ENCODE peak calls at places on chromosome 1, in four cellular contexts. One of them, this sample, is unnamed. For H3K4me1, the result is how much of the 10 kb centered on the place peaks cover.

GRCh38 chr1:59967141-59967697 is 40.6 kb upstream of the CYP2J2 start:
- DNase-seq in suprapubic skin: no peak
- DNase-seq in GM23338: no peak
- DNase-seq in stomach: no peak
- DNase-seq in this sample: no peak

GRCh38 chr1:92444351-92444750 is 42.4 kb downstream of the GFI1 start:
- DNase-seq in suprapubic skin: no peak
- DNase-seq in GM23338: no peak
- DNase-seq in stomach: no peak
- DNase-seq in this sample: no peak

GRCh38 chr1:40855513-40855912 is 6.7 kb downstream of the CITED4 start:
- DNase-seq in suprapubic skin: no peak
- DNase-seq in GM23338: peak
- DNase-seq in stomach: no peak
- DNase-seq in this sample: no peak

GRCh38 chr1:64043328-64043727 is 160.1 kb upstream of the UBE2U start:
- DNase-seq in suprapubic skin: no peak
- DNase-seq in GM23338: no peak
- DNase-seq in stomach: no peak
- DNase-seq in this sample: no peak

GRCh38 chr1:165254376-165254775 is 102.1 kb downstream of the LMX1A start:
- DNase-seq in suprapubic skin: no peak
- DNase-seq in GM23338: no peak
- DNase-seq in stomach: no peak
- DNase-seq in this sample: no peak

GRCh38 chr1:108591471-108591870 is 31.6 kb downstream of the EEIG2 start:
- DNase-seq in suprapubic skin: no peak
- DNase-seq in GM23338: no peak
- DNase-seq in stomach: no peak
- DNase-seq in this sample: no peak

GRCh38 chr1:37629726-37630425 is 4.8 kb downstream of the RSPO1 start:
- DNase-seq in suprapubic skin: no peak
- DNase-seq in GM23338: no peak
- DNase-seq in stomach: no peak
- DNase-seq in this sample: no peak

GRCh38 chr1:54884135-54884586 is 2.8 kb downstream of the DHCR24 start:
- DNase-seq in suprapubic skin: no peak
- DNase-seq in GM23338: no peak
- DNase-seq in stomach: no peak
- DNase-seq in this sample: no peak

GRCh38 chr1:203038891-203039608 is 12.8 kb downstream of the PPFIA4 start:
- DNase-seq in suprapubic skin: peak
- DNase-seq in GM23338: peak
- DNase-seq in stomach: peak
- DNase-seq in this sample: peak

GRCh38 chr1:110370827-110371226 is 20.0 kb downstream of the SLC16A4 start:
- DNase-seq in suprapubic skin: no peak
- DNase-seq in GM23338: no peak
- DNase-seq in stomach: no peak
- DNase-seq in this sample: no peak

GRCh38 chr1:157540160-157540748 is 12.1 kb downstream of the FCRL5 start:
- DNase-seq in suprapubic skin: no peak
- DNase-seq in GM23338: peak
- DNase-seq in stomach: no peak
- DNase-seq in this sample: no peak

GRCh38 chr1:61446531-61446991 is 278.4 kb downstream of the TM2D1 start:
- DNase-seq in suprapubic skin: no peak
- DNase-seq in GM23338: no peak
- DNase-seq in stomach: no peak
- DNase-seq in this sample: no peak

GRCh38 chr1:26164036-26164927 is 4.5 kb downstream of the C1orf232 start:
- DNase-seq in suprapubic skin: no peak
- DNase-seq in GM23338: peak
- DNase-seq in stomach: peak
- DNase-seq in this sample: no peak

GRCh38 chr1:89310976-89311375 is 38.3 kb upstream of the GBP5 start:
- DNase-seq in suprapubic skin: no peak
- DNase-seq in GM23338: no peak
- DNase-seq in stomach: no peak
- DNase-seq in this sample: no peak

GRCh38 chr1:180187626-180188025 is 33.0 kb downstream of the QSOX1 start:
- DNase-seq in suprapubic skin: no peak
- DNase-seq in GM23338: no peak
- DNase-seq in stomach: no peak
- DNase-seq in this sample: no peak

GRCh38 chr1:180188103-180188506 is 33.4 kb downstream of the QSOX1 start:
- DNase-seq in suprapubic skin: no peak
- DNase-seq in GM23338: peak
- DNase-seq in stomach: peak
- DNase-seq in this sample: no peak

GRCh38 chr1:180186831-180187230 is 32.2 kb downstream of the QSOX1 start:
- DNase-seq in suprapubic skin: no peak
- DNase-seq in GM23338: no peak
- DNase-seq in stomach: no peak
- DNase-seq in this sample: no peak

GRCh38 chr1:180190091-180190490 is 35.4 kb downstream of the QSOX1 start:
- DNase-seq in suprapubic skin: no peak
- DNase-seq in GM23338: no peak
- DNase-seq in stomach: no peak
- DNase-seq in this sample: no peak

DNA sequence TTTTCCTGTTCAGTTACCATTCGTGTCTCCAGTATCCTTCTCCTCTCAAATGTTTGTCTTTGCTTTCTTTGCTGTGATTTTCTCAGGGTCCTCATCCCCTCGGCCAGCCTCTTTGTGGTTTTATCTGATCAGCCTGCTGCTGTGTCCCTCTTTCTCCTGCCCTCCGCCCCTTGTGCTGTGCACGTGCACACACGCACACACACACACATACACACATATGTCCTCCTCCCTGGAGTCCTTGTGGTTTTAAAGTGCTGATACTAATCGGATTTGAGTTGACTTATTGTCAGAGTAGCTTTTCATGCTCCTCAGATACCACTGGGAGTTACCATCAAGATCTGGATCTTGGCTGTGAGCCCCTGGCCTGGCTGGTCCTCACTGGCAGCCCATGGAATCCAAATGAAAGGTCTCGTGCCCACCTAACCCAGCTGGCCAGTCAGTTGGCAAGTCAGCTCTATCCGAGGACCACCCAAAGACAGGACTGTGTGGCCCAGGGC is 34.1 kb downstream of the QSOX1 start:
- DNase-seq in suprapubic skin: no peak
- DNase-seq in GM23338: no peak
- DNase-seq in stomach: no peak
- DNase-seq in this sample: no peak
- TF ChIP-seq POLR2AphosphoS5 in suprapubic skin: no peak
- TF ChIP-seq POLR2AphosphoS5 in GM23338: no peak
- TF ChIP-seq POLR2AphosphoS5 in stomach: no peak
- TF ChIP-seq POLR2AphosphoS5 in this sample: no peak

DNA sequence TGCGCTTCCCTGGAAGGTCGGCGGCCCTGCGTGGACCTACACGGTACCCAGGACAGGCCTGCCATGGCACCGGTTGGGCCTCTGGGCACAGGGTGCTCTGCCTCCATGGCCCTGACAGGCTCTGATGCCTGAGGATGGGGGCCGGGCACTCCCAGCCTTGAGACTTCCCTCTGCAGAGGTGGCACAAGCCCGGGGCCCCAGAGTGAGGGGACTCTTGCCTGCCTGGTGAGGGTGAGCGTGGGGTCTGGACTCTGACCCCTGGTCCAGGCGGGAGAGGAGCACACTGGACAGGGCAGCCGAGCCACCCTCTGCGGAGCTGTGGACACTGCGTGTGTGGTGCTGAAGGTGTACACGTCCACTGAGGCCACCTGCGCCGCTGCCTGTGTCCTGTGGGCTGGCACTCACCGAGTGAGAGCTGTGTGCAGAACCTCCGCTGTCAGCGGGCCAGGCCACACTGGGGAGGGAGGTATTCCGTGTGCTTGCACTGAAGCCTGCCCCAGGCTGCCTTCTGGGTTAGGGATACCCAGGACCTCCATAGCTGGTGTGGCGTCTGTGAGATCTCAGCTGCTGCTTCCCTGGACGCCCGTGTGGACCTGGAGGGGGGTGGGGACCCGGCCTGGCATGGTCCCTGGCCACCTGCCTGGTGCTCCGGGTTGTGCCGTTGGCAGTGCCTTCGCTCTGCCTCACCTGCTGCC is 10.4 kb downstream of the SKI start:
- DNase-seq in suprapubic skin: no peak
- DNase-seq in GM23338: no peak
- DNase-seq in stomach: peak
- DNase-seq in this sample: no peak
- H3K4me1 ChIP-seq in suprapubic skin: half or more
- H3K4me1 ChIP-seq in GM23338: under half
- H3K4me1 ChIP-seq in stomach: half or more
- H3K4me1 ChIP-seq in this sample: half or more

GRCh38 chr1:230820568-230820967 is 47.8 kb downstream of the C1orf198 start:
- DNase-seq in suprapubic skin: no peak
- DNase-seq in GM23338: no peak
- DNase-seq in stomach: no peak
- DNase-seq in this sample: no peak
- H3K27ac ChIP-seq in suprapubic skin: no peak
- H3K27ac ChIP-seq in GM23338: no peak
- H3K27ac ChIP-seq in stomach: no peak
- H3K27ac ChIP-seq in this sample: no peak

GRCh38 chr1:9730096-9730901 is 78.8 kb downstream of the PIK3CD start:
- DNase-seq in suprapubic skin: no peak
- DNase-seq in GM23338: no peak
- DNase-seq in stomach: no peak
- DNase-seq in this sample: peak
- TF ChIP-seq POLR2AphosphoS5 in suprapubic skin: no peak
- TF ChIP-seq POLR2AphosphoS5 in GM23338: no peak
- TF ChIP-seq POLR2AphosphoS5 in stomach: no peak
- TF ChIP-seq POLR2AphosphoS5 in this sample: no peak

GRCh38 chr1:245853291-245853690 is 653.8 kb downstream of the SMYD3 start:
- DNase-seq in suprapubic skin: no peak
- DNase-seq in GM23338: no peak
- DNase-seq in stomach: no peak
- DNase-seq in this sample: no peak

GRCh38 chr1:245858022-245858421 is 649.1 kb downstream of the SMYD3 start:
- DNase-seq in suprapubic skin: no peak
- DNase-seq in GM23338: no peak
- DNase-seq in stomach: no peak
- DNase-seq in this sample: no peak

GRCh38 chr1:245858683-245859509 is 648.2 kb downstream of the SMYD3 start:
- DNase-seq in suprapubic skin: no peak
- DNase-seq in GM23338: no peak
- DNase-seq in stomach: no peak
- DNase-seq in this sample: no peak

GRCh38 chr1:245856944-245857531 is 650.0 kb downstream of the SMYD3 start:
- DNase-seq in suprapubic skin: no peak
- DNase-seq in GM23338: no peak
- DNase-seq in stomach: no peak
- DNase-seq in this sample: no peak

DNA sequence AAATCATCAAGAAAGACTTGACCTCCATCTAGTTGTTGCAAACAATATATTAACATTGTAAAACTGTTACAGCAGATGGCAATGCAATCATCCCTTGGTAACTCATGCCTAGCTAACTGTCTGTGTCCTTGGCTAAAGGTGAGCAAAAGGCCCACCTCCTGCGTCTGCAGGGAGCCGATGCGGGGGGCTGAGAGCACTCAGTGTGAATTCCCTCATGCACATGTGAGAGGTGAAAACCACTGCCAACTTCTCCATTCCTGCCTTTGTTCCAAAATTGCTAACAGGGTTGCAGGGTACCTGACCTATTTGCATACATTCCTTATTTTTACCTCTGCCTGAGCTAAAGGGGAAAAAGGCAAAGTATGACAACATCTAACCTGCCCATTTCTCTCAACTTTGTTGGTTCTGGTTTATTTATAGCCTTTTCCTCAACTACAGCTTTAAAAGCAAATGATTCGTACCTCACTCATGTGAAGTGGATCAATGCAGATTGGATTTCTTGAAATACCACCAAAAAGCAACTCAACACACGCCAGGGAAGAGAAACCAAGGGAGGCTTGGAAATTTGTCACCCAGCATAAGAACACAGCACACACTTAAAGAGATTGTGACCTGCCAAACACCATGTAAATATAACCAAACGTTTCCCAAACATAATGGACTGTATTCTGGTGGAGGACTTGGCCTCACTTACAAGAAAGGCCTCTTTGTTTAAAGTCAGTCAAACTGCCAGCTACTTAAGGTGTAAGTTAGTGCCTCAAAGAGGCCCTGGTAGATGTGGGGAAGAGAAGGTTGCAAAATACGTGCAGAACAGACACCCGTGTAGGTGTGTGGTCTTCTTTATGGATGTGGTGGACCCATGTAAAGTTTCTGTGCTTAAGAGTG is 651.0 kb downstream of the SMYD3 start:
- DNase-seq in suprapubic skin: no peak
- DNase-seq in GM23338: peak
- DNase-seq in stomach: no peak
- DNase-seq in this sample: no peak
- H3K4me1 ChIP-seq in suprapubic skin: under half
- H3K4me1 ChIP-seq in GM23338: under half
- H3K4me1 ChIP-seq in stomach: under half
- H3K4me1 ChIP-seq in this sample: under half

GRCh38 chr1:93448983-93449805 is 1.3 kb downstream of the FNBP1L start:
- DNase-seq in suprapubic skin: no peak
- DNase-seq in GM23338: peak
- DNase-seq in stomach: peak
- DNase-seq in this sample: no peak

GRCh38 chr1:93448292-93448982 is 519 bp downstream of the FNBP1L start:
- DNase-seq in suprapubic skin: no peak
- DNase-seq in GM23338: peak
- DNase-seq in stomach: peak
- DNase-seq in this sample: peak

GRCh38 chr1:93450331-93450730 is 2.4 kb downstream of the FNBP1L start:
- DNase-seq in suprapubic skin: no peak
- DNase-seq in GM23338: no peak
- DNase-seq in stomach: no peak
- DNase-seq in this sample: no peak

GRCh38 chr1:93446837-93447451 is 974 bp upstream of the FNBP1L start:
- DNase-seq in suprapubic skin: no peak
- DNase-seq in GM23338: peak
- DNase-seq in stomach: peak
- DNase-seq in this sample: peak

GRCh38 chr1:93447481-93448291 is at the start of gene FNBP1L:
- DNase-seq in suprapubic skin: no peak
- DNase-seq in GM23338: peak
- DNase-seq in stomach: peak
- DNase-seq in this sample: peak
- H3K27ac ChIP-seq in suprapubic skin: peak
- H3K27ac ChIP-seq in GM23338: peak
- H3K27ac ChIP-seq in stomach: peak
- H3K27ac ChIP-seq in this sample: peak

GRCh38 chr1:1827089-1827433 is 48.8 kb upstream of the NADK start:
- DNase-seq in suprapubic skin: no peak
- DNase-seq in GM23338: no peak
- DNase-seq in stomach: no peak
- DNase-seq in this sample: no peak
- TF ChIP-seq POLR2AphosphoS5 in suprapubic skin: no peak
- TF ChIP-seq POLR2AphosphoS5 in GM23338: no peak
- TF ChIP-seq POLR2AphosphoS5 in stomach: no peak
- TF ChIP-seq POLR2AphosphoS5 in this sample: no peak

GRCh38 chr1:115330480-115331013 is 7.5 kb downstream of the NGF start:
- DNase-seq in suprapubic skin: no peak
- DNase-seq in GM23338: no peak
- DNase-seq in stomach: no peak
- DNase-seq in this sample: no peak
- H3K4me1 ChIP-seq in suprapubic skin: under half
- H3K4me1 ChIP-seq in GM23338: under half
- H3K4me1 ChIP-seq in stomach: under half
- H3K4me1 ChIP-seq in this sample: under half